ENCODE peak calls at places on chromosomes 3 and 15, in five cellular contexts. N, Q, B, O and D are unnamed samples.
A peak's percentile ranks its signal among the peaks of the same experiment; 100 is the strongest.

GRCh38 chr3:121477589-121477988 is 68.2 kb downstream of the POLQ start:
- DNase-seq in O (no peak), N (no peak), Q (no peak), B (no peak), D (no peak)

GRCh38 chr3:42501321-42501680 is 1.1 kb upstream of the VIPR1 start:
- DNase-seq in B (peak; percentile 57), O (peak; percentile 26), N (no peak), Q (no peak), D (no peak)

GRCh38 chr3:119588112-119588511 is 8.8 kb downstream of the ADPRH start:
- DNase-seq in Q (peak; percentile 45), O (peak; percentile 59), N (no peak), B (no peak), D (no peak)

GRCh38 chr3:106209482-106209881 is 340.7 kb upstream of the CBLB start:
- DNase-seq in Q (no peak), O (no peak), B (no peak), N (no peak), D (no peak)

GRCh38 chr3:156341831-156342416 is 213.0 kb downstream of the SSR3 start:
- DNase-seq in B (no peak), Q (no peak), N (no peak), O (no peak), D (no peak)

GRCh38 chr15:77659350-77660321 is 26.9 kb upstream of the LINGO1 start:
- DNase-seq in O (peak; percentile 76), Q (no peak), N (peak; percentile 60), B (peak; percentile 77), D (no peak)

GRCh38 chr3:61858054-61858453 is 296.7 kb downstream of the PTPRG start:
- DNase-seq in Q (no peak), N (peak; percentile 4), O (no peak), B (no peak), D (no peak)

GRCh38 chr3:120506076-120506827 is 55.5 kb upstream of the FSTL1 start:
- DNase-seq in B (no peak), O (no peak), Q (no peak), N (peak; percentile 17), D (no peak)

GRCh38 chr3:115325539-115325938 is 178.5 kb upstream of the ZBTB20 start:
- DNase-seq in B (peak; percentile 73), Q (peak; percentile 7), N (peak; percentile 46), O (peak; percentile 38), D (no peak)

GRCh38 chr3:73600293-73600938 is 24.3 kb downstream of the PDZRN3 start:
- DNase-seq in Q (no peak), N (no peak), B (no peak), O (no peak), D (no peak)

GRCh38 chr15:33451385-33451784 is 140.6 kb downstream of the RYR3 start:
- DNase-seq in B (no peak), O (no peak), N (peak; percentile 4), Q (no peak), D (no peak)

GRCh38 chr3:102532901-102533300 is 98.1 kb downstream of the ZPLD1 start:
- DNase-seq in N (no peak), O (peak; percentile 9), B (no peak), Q (no peak), D (no peak)

GRCh38 chr3:127722104-127722784 is 49.5 kb downstream of the ABTB1 start:
- DNase-seq in O (no peak), B (no peak), N (no peak), Q (no peak), D (no peak)

GRCh38 chr3:156643729-156644389 is 30.5 kb upstream of the TIPARP start:
- DNase-seq in N (no peak), Q (no peak), O (peak; percentile 61), B (no peak), D (no peak)

GRCh38 chr3:133377396-133377795 is 22.5 kb upstream of the BFSP2 start:
- DNase-seq in B (no peak), Q (peak; percentile 17), N (peak; percentile 50), O (peak; percentile 7), D (no peak)

GRCh38 chr3:113948015-113948917 is 453 bp downstream of the ZDHHC23 start:
- DNase-seq in B (peak; percentile 75), O (peak; percentile 32), N (peak; percentile 36), Q (no peak), D (no peak)
- TF ChIP-seq CTCF in B (no peak), O (no peak), N (no peak), Q (no peak), D (no peak)

GRCh38 chr3:65672876-65673815 is 365.6 kb downstream of the MAGI1 start:
- DNase-seq in O (peak; percentile 51), Q (peak; percentile 63), N (peak; percentile 52), B (peak; percentile 74), D (no peak)
- TF ChIP-seq CTCF in O (peak; percentile 55), Q (peak; percentile 58), N (peak; percentile 71), B (peak; percentile 85), D (no peak)

GRCh38 chr15:86751116-86751515 is 671.4 kb downstream of the AGBL1 start:
- DNase-seq in Q (no peak), N (no peak), O (no peak), B (no peak), D (no peak)

GRCh38 chr15:86759766-86760165 is 680.1 kb downstream of the AGBL1 start:
- DNase-seq in B (no peak), N (no peak), Q (no peak), O (no peak), D (no peak)

DNA sequence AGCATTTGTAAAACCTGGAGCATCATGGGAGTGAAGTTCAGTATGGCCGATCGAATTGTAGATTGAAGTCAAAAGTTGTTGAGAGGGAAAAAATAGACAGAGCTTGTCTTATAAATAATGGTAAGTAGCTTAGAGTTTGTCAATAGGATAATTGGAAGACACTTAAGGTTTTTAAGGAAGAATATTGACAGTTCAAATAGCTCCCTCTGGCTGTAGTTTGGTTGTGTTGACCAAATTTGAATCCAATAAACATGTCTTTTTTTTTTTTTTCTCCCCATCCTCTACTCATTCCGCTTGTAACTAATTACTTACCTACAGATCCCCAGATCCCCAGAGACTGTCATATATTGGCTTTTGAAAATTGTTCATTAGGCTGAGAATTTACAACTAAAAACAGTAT is 677.0 kb downstream of the AGBL1 start:
- DNase-seq in B (no peak), O (no peak), N (no peak), Q (no peak), D (no peak)
- TF ChIP-seq CTCF in B (no peak), O (peak; percentile 11), N (no peak), Q (no peak), D (no peak)

GRCh38 chr15:69160976-69161877 is 792 bp downstream of the GLCE start:
- DNase-seq in B (peak; percentile 48), N (peak; percentile 13), O (peak; percentile 46), Q (peak; percentile 21), D (peak; percentile 34)
- TF ChIP-seq CTCF in B (no peak), N (peak; percentile 48), O (no peak), Q (no peak), D (no peak)

GRCh38 chr15:52078876-52079700 is 33.5 kb downstream of the BCL2L10 start:
- DNase-seq in N (peak; percentile 68), O (peak; percentile 92), Q (peak; percentile 90), B (peak; percentile 94), D (peak; percentile 60)
- TF ChIP-seq CTCF in N (peak; percentile 85), O (peak; percentile 86), Q (peak; percentile 72), B (peak; percentile 83), D (peak; percentile 76)

GRCh38 chr3:64223809-64224570 is 1.3 kb downstream of the PRICKLE2 start:
- DNase-seq in O (no peak), B (no peak), Q (no peak), N (no peak), D (no peak)
- TF ChIP-seq CTCF in O (no peak), B (no peak), Q (no peak), N (no peak), D (no peak)

GRCh38 chr15:100650685-100651084 is 48.3 kb downstream of the ASB7 start:
- DNase-seq in N (peak; percentile 46), O (no peak), B (no peak), Q (no peak), D (no peak)
- TF ChIP-seq CTCF in N (peak; percentile 59), O (no peak), B (no peak), Q (no peak), D (no peak)

GRCh38 chr3:172329070-172329469 is 119.2 kb downstream of the GHSR start:
- DNase-seq in N (no peak), B (no peak), Q (no peak), O (no peak), D (no peak)
- TF ChIP-seq CTCF in N (peak; percentile 30), B (no peak), Q (no peak), O (no peak), D (no peak)

DNA sequence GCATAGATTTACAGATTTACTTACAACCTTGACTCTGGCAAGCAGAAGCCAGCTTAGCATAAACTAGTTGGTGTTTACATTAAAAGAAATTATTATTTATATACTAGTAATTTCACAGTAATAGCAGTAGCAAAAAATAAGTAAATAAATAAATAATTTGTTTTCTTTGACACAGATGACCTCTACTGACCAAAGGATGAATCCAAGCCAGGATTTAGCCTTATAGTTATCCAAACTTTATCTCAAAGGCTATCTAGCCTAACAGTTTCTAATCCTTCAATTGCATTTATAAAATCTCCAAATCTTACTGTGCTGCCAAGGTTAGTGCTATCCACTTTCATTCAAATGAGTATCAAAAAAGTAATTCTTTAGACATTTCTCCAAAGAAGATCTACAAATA is 64.3 kb downstream of the FRMD5 start:
- DNase-seq in O (no peak), Q (no peak), N (no peak), B (no peak), D (no peak)
- TF ChIP-seq CTCF in O (no peak), Q (no peak), N (peak; percentile 22), B (no peak), D (no peak)